ENCODE peak calls at places on chromosomes 1 and 21, in five cellular contexts. L is K562, C is gastrocnemius medialis, E is thoracic aorta, H is OCI-LY7. V is an unnamed sample.

GRCh38 chr1:151966061-151966460 is 27.6 kb downstream of the S100A10 start:
- DNase-seq in L (no peak), C (no peak), E (no peak), H (no peak), V (no peak)

GRCh38 chr1:62333431-62333830 is 14.2 kb upstream of the KANK4 start:
- DNase-seq in L (no peak), C (no peak), E (no peak), H (no peak), V (no peak)

GRCh38 chr1:925532-926421 is 2.1 kb downstream of the SAMD11 start:
- DNase-seq in L (peak; percentile 81), C (no peak), E (no peak), H (no peak), V (no peak)

GRCh38 chr1:158941317-158941716 is 10.0 kb downstream of the PYHIN1 start:
- DNase-seq in L (no peak), C (no peak), E (no peak), H (no peak), V (no peak)

GRCh38 chr1:248703674-248704073 is 1.1 kb upstream of the OR14I1 start:
- DNase-seq in L (no peak), C (no peak), E (no peak), H (no peak), V (no peak)

GRCh38 chr1:224528900-224529299 is 87.2 kb upstream of the CNIH3 start:
- DNase-seq in L (peak; percentile 50), C (no peak), E (no peak), H (no peak), V (no peak)

GRCh38 chr1:202311880-202312635 is 29.7 kb downstream of the UBE2T start:
- DNase-seq in L (no peak), C (no peak), E (no peak), H (no peak), V (peak; percentile 19)

GRCh38 chr21:27329255-27329851 is 362.5 kb upstream of the ADAMTS5 start:
- DNase-seq in L (no peak), C (no peak), E (no peak), H (no peak), V (no peak)

GRCh38 chr1:50422946-50423669 is at the start of gene DMRTA2:
- DNase-seq in L (no peak), C (no peak), E (no peak), H (no peak), V (no peak)

GRCh38 chr1:83791821-83792437 is 207.0 kb downstream of the TTLL7 start:
- DNase-seq in L (no peak), C (no peak), E (no peak), H (no peak), V (no peak)

GRCh38 chr1:117607471-117607870 is 1.6 kb downstream of the TENT5C start:
- DNase-seq in L (no peak), C (peak; percentile 37), E (no peak), H (peak; percentile 73), V (no peak)

GRCh38 chr21:21816778-21817177 is 818.6 kb downstream of the NCAM2 start:
- DNase-seq in L (no peak), C (no peak), E (no peak), H (no peak), V (no peak)

GRCh38 chr1:220526294-220526693 is 1.6 kb upstream of the MARK1 start:
- DNase-seq in L (no peak), C (no peak), E (no peak), H (no peak), V (no peak)

GRCh38 chr1:213244664-213245091 is 193.6 kb downstream of the RPS6KC1 start:
- DNase-seq in L (peak; percentile 65), C (no peak), E (no peak), H (peak; percentile 56), V (no peak)

GRCh38 chr1:174072546-174072945 is 50.4 kb upstream of the RC3H1 start:
- DNase-seq in L (no peak), C (no peak), E (no peak), H (no peak), V (no peak)

GRCh38 chr1:209896346-209896745 is 41.7 kb upstream of the SYT14 start:
- DNase-seq in L (no peak), C (no peak), E (no peak), H (no peak), V (no peak)

GRCh38 chr1:72936151-72936740 is 653.9 kb upstream of the NEGR1 start:
- DNase-seq in L (no peak), C (no peak), E (no peak), H (no peak), V (no peak)

GRCh38 chr1:211356723-211357418 is 30.2 kb downstream of the TRAF5 start:
- DNase-seq in L (no peak), C (no peak), E (no peak), H (no peak), V (no peak)

GRCh38 chr1:168088511-168089325 is 48.0 kb downstream of the GPR161 start:
- DNase-seq in L (no peak), C (no peak), E (no peak), H (no peak), V (no peak)

GRCh38 chr1:3651011-3651938 is 1.0 kb upstream of the TP73 start:
- DNase-seq in L (peak; percentile 59), C (no peak), E (no peak), H (no peak), V (peak; percentile 55)

GRCh38 chr1:154955039-154955717 is 721 bp downstream of the PBXIP1 start:
- DNase-seq in L (peak; percentile 71), C (no peak), E (peak; percentile 35), H (peak; percentile 93), V (no peak)

GRCh38 chr1:180533571-180533987 is 25.2 kb upstream of the OVAAL start:
- DNase-seq in L (peak; percentile 90), C (peak; percentile 26), E (peak; percentile 36), H (peak; percentile 70), V (no peak)

GRCh38 chr1:24201941-24202440 is 14.9 kb upstream of the IFNLR1 start:
- DNase-seq in L (peak; percentile 70), C (peak; percentile 46), E (peak; percentile 57), H (peak; percentile 63), V (peak; percentile 78)

GRCh38 chr21:45993210-45994085 is 11.9 kb downstream of the COL6A1 start:
- DNase-seq in L (no peak), C (no peak), E (peak; percentile 1), H (no peak), V (peak; percentile 51)

GRCh38 chr1:241635556-241636179 is 4.5 kb downstream of the CHML start:
- DNase-seq in L (no peak), C (no peak), E (no peak), H (peak; percentile 31), V (no peak)
- H3K36me3 ChIP-seq in L (peaks cover 67% of the 10 kb centered on the region), C (no peaks in the 10 kb centered on the region), E (no peaks in the 10 kb centered on the region), H (peaks cover 32% of the 10 kb centered on the region), V (peaks cover 29% of the 10 kb centered on the region)

DNA sequence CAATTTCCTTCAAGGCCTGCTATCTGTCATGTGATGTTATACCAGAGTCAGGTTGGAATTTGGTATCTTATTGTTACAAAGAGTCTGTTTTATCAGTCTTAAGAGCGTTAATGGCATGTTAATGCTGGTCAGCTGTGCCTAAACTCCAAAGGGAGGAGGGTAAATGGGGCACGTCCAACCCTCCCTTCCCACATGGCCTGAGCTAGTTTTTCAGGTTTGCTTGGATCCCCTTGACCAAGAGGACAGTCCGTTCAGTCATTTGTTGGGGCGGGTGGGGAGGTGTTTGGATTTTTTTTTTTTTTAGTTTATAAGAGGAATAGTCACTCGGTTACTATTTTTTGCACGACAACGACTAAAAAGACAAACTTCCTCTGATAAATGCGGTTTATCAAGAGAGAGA is 63.8 kb upstream of the LYST start:
- DNase-seq in L (no peak), C (no peak), E (no peak), H (no peak), V (no peak)
- H3K27ac ChIP-seq in L (no peak overlapping the region), C (no peak overlapping the region), E (no peak overlapping the region), H (no peak overlapping the region), V (no peak overlapping the region)

GRCh38 chr1:46687095-46687659 is 15.5 kb downstream of the TEX38 start:
- DNase-seq in L (no peak), C (no peak), E (peak; percentile 39), H (no peak), V (no peak)

GRCh38 chr1:46686255-46686654 is 14.6 kb downstream of the TEX38 start:
- DNase-seq in L (no peak), C (no peak), E (no peak), H (no peak), V (no peak)

GRCh38 chr1:46689326-46689725 is 17.7 kb downstream of the TEX38 start:
- DNase-seq in L (no peak), C (no peak), E (no peak), H (no peak), V (no peak)

GRCh38 chr1:46689897-46690296 is 18.2 kb downstream of the TEX38 start:
- DNase-seq in L (no peak), C (no peak), E (no peak), H (no peak), V (no peak)

GRCh38 chr1:46687910-46688509 is 16.4 kb downstream of the TEX38 start:
- DNase-seq in L (no peak), C (no peak), E (no peak), H (no peak), V (no peak)
- H3K4me3 ChIP-seq in L (no peak overlapping the region), C (no peak overlapping the region), E (no peak overlapping the region), H (no peak overlapping the region), V (no peak overlapping the region)

GRCh38 chr1:17020502-17020901 is 8.8 kb upstream of the ATP13A2 start:
- DNase-seq in L (no peak), C (no peak), E (no peak), H (no peak), V (no peak)
- H3K36me3 ChIP-seq in L (peaks cover 77% of the 10 kb centered on the region), C (peaks cover 7% of the 10 kb centered on the region), E (peaks cover 56% of the 10 kb centered on the region), H (peaks cover 78% of the 10 kb centered on the region), V (peaks cover 73% of the 10 kb centered on the region)

DNA sequence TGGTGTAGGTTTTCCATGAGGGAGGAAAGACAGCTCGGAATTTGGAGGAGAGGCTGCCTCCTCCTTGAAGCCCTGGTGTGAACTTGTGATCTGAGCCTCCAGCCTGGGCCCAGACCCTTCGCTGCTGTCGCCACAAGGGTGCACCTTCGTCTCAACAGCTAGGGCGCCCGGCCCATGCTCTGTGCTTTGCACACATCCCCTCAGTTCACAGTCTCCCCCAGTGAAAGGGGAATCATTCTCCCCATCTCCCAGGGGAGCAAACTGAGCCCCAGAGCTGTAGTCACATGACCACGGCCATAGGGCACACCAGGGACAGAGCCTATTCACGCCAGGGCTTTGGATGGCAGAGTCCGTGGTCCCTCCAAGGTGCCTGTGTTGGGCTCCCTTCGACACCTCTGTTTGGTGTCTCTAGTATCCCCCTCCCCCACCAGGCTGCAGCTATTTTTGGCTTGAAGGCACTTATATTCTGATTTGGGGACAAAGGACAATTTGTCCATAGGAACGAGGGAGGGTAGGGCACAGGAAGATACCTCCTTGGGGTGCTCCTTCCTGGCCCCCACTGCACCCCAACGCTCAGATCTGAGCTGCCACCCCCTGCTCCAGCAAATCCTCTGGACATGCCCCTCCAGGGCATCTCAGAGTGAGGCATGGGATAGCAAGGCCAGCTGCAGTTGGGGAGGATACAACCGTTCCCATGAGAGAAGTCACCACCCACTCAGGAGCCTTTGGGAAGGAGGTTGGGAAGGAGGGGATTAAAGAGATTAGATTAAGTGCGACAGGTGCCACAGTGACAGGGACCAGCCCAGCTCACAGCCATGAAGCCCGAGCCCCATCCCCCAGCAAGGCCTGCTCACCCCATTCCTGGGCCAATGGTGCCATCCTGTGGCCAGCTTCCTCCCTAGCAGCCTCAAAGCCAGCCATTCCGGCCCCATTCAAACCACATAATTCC is 15.7 kb downstream of the MATN1 start:
- DNase-seq in L (peak; percentile 92), C (peak; percentile 61), E (no peak), H (peak; percentile 65), V (no peak)
- H3K27ac ChIP-seq in L (no peak overlapping the region), C (no peak overlapping the region), E (no peak overlapping the region), H (no peak overlapping the region), V (no peak overlapping the region)

DNA sequence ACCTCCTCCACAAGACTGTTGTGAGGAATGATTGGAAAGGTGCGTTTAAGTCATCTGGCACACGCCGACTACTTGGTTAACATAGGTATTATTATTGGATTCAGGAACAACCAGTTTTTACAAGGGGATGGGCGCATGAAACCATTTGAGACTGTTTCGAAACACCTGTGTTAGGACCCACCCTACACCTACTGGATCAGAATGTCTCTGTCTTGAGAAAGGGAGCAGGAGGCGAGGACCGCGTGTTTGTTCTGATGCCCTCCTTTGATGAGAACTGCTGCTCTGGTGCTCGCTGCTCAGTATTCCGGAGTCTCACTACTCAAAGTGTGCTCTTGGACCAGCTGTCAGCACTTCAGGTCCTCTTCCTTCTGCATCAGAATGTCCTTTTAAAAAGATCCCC is 7.3 kb downstream of the H6PD start:
- DNase-seq in L (no peak), C (peak; percentile 76), E (no peak), H (no peak), V (no peak)
- H3K4me3 ChIP-seq in L (no peak overlapping the region), C (peak overlapping the region; percentile 14), E (no peak overlapping the region), H (no peak overlapping the region), V (no peak overlapping the region)

V was measured in RWPE2.